ENCODE peak calls at places on chromosomes 3 and 15, in six cellular contexts. One of them, this sample, is unnamed.

GRCh38 chr3:178835033-178835432 is 236.6 kb downstream of the ZMAT3 start:
- DNase-seq in HCT116: no peak
- DNase-seq in SK-N-SH: no peak
- DNase-seq in HepG2: no peak
- DNase-seq in K562: no peak
- DNase-seq in GM12878: no peak
- DNase-seq in this sample: no peak

GRCh38 chr3:101216710-101217457 is 103.5 kb downstream of the IMPG2 start:
- DNase-seq in HCT116: no peak
- DNase-seq in SK-N-SH: no peak
- DNase-seq in HepG2: no peak
- DNase-seq in K562: no peak
- DNase-seq in GM12878: no peak
- DNase-seq in this sample: no peak

GRCh38 chr3:156633335-156633734 is 41.1 kb upstream of the TIPARP start:
- DNase-seq in HCT116: no peak
- DNase-seq in SK-N-SH: no peak
- DNase-seq in HepG2: no peak
- DNase-seq in K562: no peak
- DNase-seq in GM12878: no peak
- DNase-seq in this sample: no peak

GRCh38 chr15:64844576-64845140 is 2.9 kb downstream of the PLEKHO2 start:
- DNase-seq in HCT116: no peak
- DNase-seq in SK-N-SH: peak; percentile 54
- DNase-seq in HepG2: no peak
- DNase-seq in K562: no peak
- DNase-seq in GM12878: no peak
- DNase-seq in this sample: no peak

GRCh38 chr3:72641072-72641471 is 207.2 kb downstream of the SHQ1 start:
- DNase-seq in HCT116: no peak
- DNase-seq in SK-N-SH: no peak
- DNase-seq in HepG2: no peak
- DNase-seq in K562: no peak
- DNase-seq in GM12878: no peak
- DNase-seq in this sample: no peak

GRCh38 chr3:107928084-107928445 is 162.8 kb downstream of the CD47 start:
- DNase-seq in HCT116: no peak
- DNase-seq in SK-N-SH: peak; percentile 49
- DNase-seq in HepG2: no peak
- DNase-seq in K562: no peak
- DNase-seq in GM12878: no peak
- DNase-seq in this sample: no peak

GRCh38 chr3:37696661-37697060 is 165.0 kb upstream of the CTDSPL start:
- DNase-seq in HCT116: no peak
- DNase-seq in SK-N-SH: no peak
- DNase-seq in HepG2: no peak
- DNase-seq in K562: no peak
- DNase-seq in GM12878: no peak
- DNase-seq in this sample: no peak

GRCh38 chr3:110526732-110527727 is 544.6 kb upstream of the NECTIN3 start:
- DNase-seq in HCT116: peak; percentile 55
- DNase-seq in SK-N-SH: no peak
- DNase-seq in HepG2: no peak
- DNase-seq in K562: peak; percentile 70
- DNase-seq in GM12878: no peak
- DNase-seq in this sample: no peak

GRCh38 chr3:188911033-188911850 is 260.5 kb upstream of the TPRG1 start:
- DNase-seq in HCT116: no peak
- DNase-seq in SK-N-SH: no peak
- DNase-seq in HepG2: no peak
- DNase-seq in K562: no peak
- DNase-seq in GM12878: no peak
- DNase-seq in this sample: no peak

GRCh38 chr3:136713961-136714514 is 38.1 kb downstream of the STAG1 start:
- DNase-seq in HCT116: no peak
- DNase-seq in SK-N-SH: no peak
- DNase-seq in HepG2: no peak
- DNase-seq in K562: no peak
- DNase-seq in GM12878: no peak
- DNase-seq in this sample: no peak

GRCh38 chr3:182490601-182491485 is 302.5 kb upstream of the ATP11B start:
- DNase-seq in HCT116: peak; percentile 40
- DNase-seq in SK-N-SH: peak; percentile 39
- DNase-seq in HepG2: peak; percentile 7
- DNase-seq in K562: peak; percentile 47
- DNase-seq in GM12878: no peak
- DNase-seq in this sample: peak; percentile 7

GRCh38 chr3:43165786-43166185 is 59.9 kb upstream of the POMGNT2 start:
- DNase-seq in HCT116: no peak
- DNase-seq in SK-N-SH: no peak
- DNase-seq in HepG2: no peak
- DNase-seq in K562: no peak
- DNase-seq in GM12878: no peak
- DNase-seq in this sample: no peak

GRCh38 chr3:24052446-24052845 is 107.4 kb downstream of the NR1D2 start:
- DNase-seq in HCT116: no peak
- DNase-seq in SK-N-SH: no peak
- DNase-seq in HepG2: no peak
- DNase-seq in K562: no peak
- DNase-seq in GM12878: no peak
- DNase-seq in this sample: no peak

GRCh38 chr3:56751056-56751455 is 50.7 kb downstream of the ARHGEF3 start:
- DNase-seq in HCT116: no peak
- DNase-seq in SK-N-SH: no peak
- DNase-seq in HepG2: no peak
- DNase-seq in K562: no peak
- DNase-seq in GM12878: no peak
- DNase-seq in this sample: no peak

GRCh38 chr3:23232016-23232415 is 28.9 kb downstream of the UBE2E2 start:
- DNase-seq in HCT116: no peak
- DNase-seq in SK-N-SH: no peak
- DNase-seq in HepG2: no peak
- DNase-seq in K562: no peak
- DNase-seq in GM12878: no peak
- DNase-seq in this sample: no peak

GRCh38 chr15:31300981-31301686 is 25.5 kb upstream of the KLF13 start:
- DNase-seq in HCT116: no peak
- DNase-seq in SK-N-SH: peak; percentile 93
- DNase-seq in HepG2: no peak
- DNase-seq in K562: no peak
- DNase-seq in GM12878: no peak
- DNase-seq in this sample: no peak
- H3K4me1 ChIP-seq in HCT116: peaks cover 21% of the 10 kb centered on the region
- H3K4me1 ChIP-seq in SK-N-SH: peaks cover 82% of the 10 kb centered on the region
- H3K4me1 ChIP-seq in HepG2: peaks cover 92% of the 10 kb centered on the region
- H3K4me1 ChIP-seq in K562: peaks cover 43% of the 10 kb centered on the region
- H3K4me1 ChIP-seq in GM12878: peaks cover 11% of the 10 kb centered on the region
- H3K4me1 ChIP-seq in this sample: peaks cover 16% of the 10 kb centered on the region

GRCh38 chr3:119664370-119664769 is 4.0 kb upstream of the POPDC2 start:
- DNase-seq in HCT116: no peak
- DNase-seq in SK-N-SH: no peak
- DNase-seq in HepG2: no peak
- DNase-seq in K562: no peak
- DNase-seq in GM12878: no peak
- DNase-seq in this sample: no peak
- TF ChIP-seq POLR2AphosphoS5 in HCT116: no peak
- TF ChIP-seq POLR2AphosphoS5 in SK-N-SH: no peak
- TF ChIP-seq POLR2AphosphoS5 in HepG2: no peak
- TF ChIP-seq POLR2AphosphoS5 in K562: no peak
- TF ChIP-seq POLR2AphosphoS5 in GM12878: no peak
- TF ChIP-seq POLR2AphosphoS5 in this sample: no peak

DNA sequence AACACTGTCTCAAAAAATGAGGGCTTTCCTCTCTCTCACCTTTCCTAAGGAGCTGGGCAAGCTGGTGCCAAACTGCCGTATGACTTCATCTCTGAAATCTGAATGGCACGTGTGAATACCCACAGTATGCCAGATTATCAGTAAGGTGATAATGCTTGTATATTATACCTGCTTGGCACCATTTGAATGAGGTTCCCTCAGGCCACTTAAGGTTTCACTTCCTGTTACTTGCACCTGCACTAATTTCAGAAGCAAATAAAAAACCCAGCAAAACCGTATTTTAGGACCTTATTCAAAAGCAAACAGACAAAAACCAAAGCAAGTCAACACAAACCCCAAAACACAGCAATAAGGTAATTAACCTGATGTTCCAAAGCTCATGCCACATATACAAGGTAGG is 19.7 kb downstream of the FOXP1 start:
- DNase-seq in HCT116: no peak
- DNase-seq in SK-N-SH: no peak
- DNase-seq in HepG2: no peak
- DNase-seq in K562: no peak
- DNase-seq in GM12878: peak; percentile 27
- DNase-seq in this sample: no peak
- TF ChIP-seq REST in HCT116: no peak
- TF ChIP-seq REST in SK-N-SH: no peak
- TF ChIP-seq REST in HepG2: no peak
- TF ChIP-seq REST in K562: no peak
- TF ChIP-seq REST in GM12878: no peak
- TF ChIP-seq REST in this sample: no peak

GRCh38 chr15:71707230-71708051 is 102.9 kb upstream of the NR2E3 start:
- DNase-seq in HCT116: no peak
- DNase-seq in SK-N-SH: peak; percentile 37
- DNase-seq in HepG2: no peak
- DNase-seq in K562: no peak
- DNase-seq in GM12878: no peak
- DNase-seq in this sample: no peak
- H3K4me1 ChIP-seq in HCT116: peaks cover 3% of the 10 kb centered on the region
- H3K4me1 ChIP-seq in SK-N-SH: peaks cover 21% of the 10 kb centered on the region
- H3K4me1 ChIP-seq in HepG2: no peaks in the 10 kb centered on the region
- H3K4me1 ChIP-seq in K562: no peaks in the 10 kb centered on the region
- H3K4me1 ChIP-seq in GM12878: no peaks in the 10 kb centered on the region
- H3K4me1 ChIP-seq in this sample: peaks cover 4% of the 10 kb centered on the region

GRCh38 chr3:51682079-51682478 is 11.0 kb downstream of the TEX264 start:
- DNase-seq in HCT116: peak; percentile 72
- DNase-seq in SK-N-SH: peak; percentile 92
- DNase-seq in HepG2: peak; percentile 81
- DNase-seq in K562: peak; percentile 87
- DNase-seq in GM12878: peak; percentile 81
- DNase-seq in this sample: peak; percentile 76
- TF ChIP-seq POLR2AphosphoS5 in HCT116: no peak
- TF ChIP-seq POLR2AphosphoS5 in SK-N-SH: peak; percentile 26
- TF ChIP-seq POLR2AphosphoS5 in HepG2: no peak
- TF ChIP-seq POLR2AphosphoS5 in K562: peak; percentile 60
- TF ChIP-seq POLR2AphosphoS5 in GM12878: no peak
- TF ChIP-seq POLR2AphosphoS5 in this sample: no peak

This sample was measured in Panc1.